ENCODE peak calls at places on chromosomes 13 and 19, in six cellular contexts. M is GM03348, B is dorsolateral prefrontal cortex, F is NCI-H524 treated with DMSO at 0.1 percent for 48 hours, R is ELR, T is uterus. S is an unnamed sample.

GRCh38 chr19:38209671-38210457 is 14.2 kb downstream of the DPF1 start:
- DNase-seq in M (peak), B (peak), F (no peak), R (peak), T (peak), S (peak)

GRCh38 chr19:2391118-2391725 is 31.2 kb downstream of the TMPRSS9 start:
- DNase-seq in M (peak), B (peak), F (no peak), R (peak), T (peak), S (no peak)

GRCh38 chr19:43718627-43719377 is 2.9 kb downstream of the IRGC start:
- DNase-seq in M (no peak), B (no peak), F (no peak), R (no peak), T (no peak), S (no peak)

GRCh38 chr13:30713133-30713532 is 22.2 kb upstream of the ALOX5AP start:
- DNase-seq in M (no peak), B (no peak), F (no peak), R (peak), T (no peak), S (no peak)

GRCh38 chr19:51702754-51703654 is 9.9 kb downstream of the SPACA6 start:
- DNase-seq in M (peak), B (no peak), F (no peak), R (no peak), T (peak), S (peak)

GRCh38 chr19:34317311-34317927 is 47.6 kb upstream of the GPI start:
- DNase-seq in M (no peak), B (no peak), F (no peak), R (peak), T (no peak), S (no peak)

GRCh38 chr19:30704716-30705115 is 332.5 kb downstream of the ZNF536 start:
- DNase-seq in M (no peak), B (no peak), F (no peak), R (no peak), T (no peak), S (no peak)

GRCh38 chr13:42924290-42924803 is 67.7 kb downstream of the EPSTI1 start:
- DNase-seq in M (no peak), B (no peak), F (no peak), R (no peak), T (no peak), S (no peak)

GRCh38 chr19:19372656-19373416 is 32.6 kb upstream of the GATAD2A start:
- DNase-seq in M (peak), B (no peak), F (no peak), R (peak), T (peak), S (no peak)

GRCh38 chr13:21316376-21316775 is 139.9 kb downstream of the MRPL57 start:
- DNase-seq in M (no peak), B (no peak), F (no peak), R (no peak), T (no peak), S (no peak)

GRCh38 chr19:30278882-30279254 is 93.3 kb upstream of the ZNF536 start:
- DNase-seq in M (no peak), B (no peak), F (no peak), R (no peak), T (no peak), S (no peak)

GRCh38 chr13:40984670-40985366 is 34.3 kb downstream of the ELF1 start:
- DNase-seq in M (no peak), B (no peak), F (no peak), R (no peak), T (no peak), S (no peak)

GRCh38 chr19:51460164-51460992 is 2.1 kb upstream of the SIGLEC8 start:
- DNase-seq in M (peak), B (no peak), F (no peak), R (peak), T (no peak), S (peak)

GRCh38 chr19:6239401-6239844 is 40.4 kb downstream of the MLLT1 start:
- DNase-seq in M (peak), B (no peak), F (no peak), R (no peak), T (no peak), S (no peak)

GRCh38 chr13:33284016-33284415 is 1.5 kb downstream of the STARD13 start:
- DNase-seq in M (peak), B (no peak), F (no peak), R (peak), T (no peak), S (no peak)

S was measured in sciatic nerve.